ENCODE peak calls at places on chromosomes 6 and 20, in five cellular contexts. X is PC-9, R is cardiac muscle cell, F is gastrocnemius medialis, N is kidney. U is an unnamed sample.

GRCh38 chr20:45983279-45983743 is 11.3 kb upstream of the ZNF335 start:
- DNase-seq in X (no peak), R (no peak), F (no peak), N (peak), U (no peak)

GRCh38 chr20:22775671-22776139 is 191.3 kb upstream of the FOXA2 start:
- DNase-seq in X (peak), R (no peak), F (no peak), N (no peak), U (no peak)

GRCh38 chr20:61985096-61985495 is 80.6 kb downstream of the TAF4 start:
- DNase-seq in X (no peak), R (no peak), F (no peak), N (no peak), U (no peak)

GRCh38 chr6:21953831-21954801 is 342.7 kb downstream of the PRL start:
- DNase-seq in X (no peak), R (peak), F (no peak), N (no peak), U (no peak)

GRCh38 chr6:104548297-104548696 is 311.4 kb downstream of the HACE1 start:
- DNase-seq in X (no peak), R (no peak), F (no peak), N (no peak), U (no peak)

GRCh38 chr6:35359744-35360348 is 17.5 kb downstream of the PPARD start:
- DNase-seq in X (peak), R (peak), F (no peak), N (peak), U (peak)

GRCh38 chr20:58447733-58448391 is 58.8 kb downstream of the VAPB start:
- DNase-seq in X (no peak), R (peak), F (peak), N (no peak), U (peak)

GRCh38 chr20:54869765-54870164 is 394.4 kb downstream of the DOK5 start:
- DNase-seq in X (no peak), R (no peak), F (no peak), N (no peak), U (no peak)

GRCh38 chr6:106724848-106725247 is 95.5 kb downstream of the QRSL1 start:
- DNase-seq in X (no peak), R (no peak), F (peak), N (no peak), U (no peak)

GRCh38 chr6:151502499-151502898 is 8.7 kb downstream of the CCDC170 start:
- DNase-seq in X (peak), R (no peak), F (no peak), N (no peak), U (no peak)

GRCh38 chr20:52888096-52888495 is 84.1 kb upstream of the TSHZ2 start:
- DNase-seq in X (no peak), R (no peak), F (no peak), N (no peak), U (no peak)

DNA sequence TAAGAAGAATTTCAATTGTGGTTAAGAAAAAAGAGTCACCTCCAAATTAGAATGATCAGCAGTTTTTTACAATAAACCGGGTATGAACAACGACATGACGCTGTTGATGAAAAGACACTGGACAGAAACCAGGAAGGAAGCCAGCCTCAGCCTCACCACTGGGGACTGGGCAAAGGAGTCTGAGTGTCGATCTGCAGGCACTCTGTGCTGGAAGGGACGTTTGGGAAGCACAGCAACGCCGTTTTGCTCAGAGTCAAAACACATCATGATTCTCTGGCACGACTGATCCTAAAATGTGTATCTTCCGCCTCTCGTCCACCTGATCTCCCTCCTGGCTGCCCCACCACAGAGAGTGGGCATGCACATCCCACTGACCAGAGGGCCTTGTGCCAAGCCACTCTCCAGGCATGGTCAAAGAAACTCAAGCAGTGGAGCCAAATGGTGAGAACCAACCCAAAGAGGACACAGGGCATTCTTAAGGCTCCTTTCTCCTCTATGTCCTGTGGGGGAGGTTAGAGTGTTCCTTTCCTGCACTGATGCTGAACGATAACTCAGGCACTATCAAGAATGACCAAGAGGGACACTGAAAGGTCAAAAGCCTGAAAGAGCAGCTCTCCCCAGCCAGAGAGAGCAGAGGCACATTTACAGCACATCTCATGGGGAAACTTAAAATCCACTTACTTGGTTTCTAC is 68.8 kb downstream of the AGPAT4 start:
- DNase-seq in X (no peak), R (no peak), F (no peak), N (no peak), U (no peak)
- H3K27ac ChIP-seq in X (no peak), R (no peak), F (no peak), N (no peak), U (no peak)

DNA sequence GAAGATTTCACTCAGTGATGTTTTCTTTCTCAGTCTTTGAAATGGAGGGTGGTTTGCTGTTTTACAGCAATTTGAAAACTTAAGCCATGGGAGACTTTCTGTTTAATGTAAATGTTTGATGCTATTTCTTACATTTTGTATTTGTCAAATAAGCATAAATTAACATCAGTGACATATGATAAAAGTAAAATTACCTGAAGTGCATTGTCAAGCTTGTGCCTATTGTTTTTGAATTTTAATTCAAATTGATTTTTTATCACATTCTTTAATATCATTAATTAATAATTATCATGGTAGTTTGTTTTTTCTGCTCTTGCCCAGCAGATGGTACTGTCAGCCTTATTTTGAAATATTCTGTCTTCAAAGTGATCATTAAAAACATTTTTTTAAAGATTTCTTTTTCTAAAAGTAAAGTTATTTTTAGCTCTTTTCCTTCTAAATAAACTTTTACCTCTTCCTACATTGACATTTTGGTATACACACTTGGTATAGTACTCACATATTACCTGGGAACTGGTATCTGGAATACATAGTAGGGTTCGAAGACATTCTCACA is 29.1 kb downstream of the L3MBTL3 start:
- DNase-seq in X (no peak), R (no peak), F (no peak), N (no peak), U (no peak)
- TF ChIP-seq CTCF in X (peak), R (no peak), F (no peak), N (no peak), U (no peak)

DNA sequence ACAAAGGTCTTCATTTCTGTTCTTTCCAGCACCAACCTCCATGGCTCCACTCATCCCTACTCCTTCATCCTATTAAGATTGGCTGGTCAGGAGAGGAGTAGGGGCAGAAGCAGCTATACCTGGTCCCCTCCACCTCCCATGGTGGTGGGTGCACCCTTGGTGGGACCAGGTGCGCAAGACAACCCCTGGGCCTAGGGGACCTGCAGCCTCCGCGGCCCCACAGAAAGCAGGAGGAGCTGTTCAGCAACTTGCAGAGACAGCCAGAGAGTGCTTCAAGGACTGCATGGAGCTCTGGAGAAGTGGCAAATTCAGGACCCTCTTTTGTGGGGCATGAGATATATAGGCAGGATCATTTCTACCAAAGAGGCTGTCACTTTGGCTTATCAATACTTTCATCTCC is 9.8 kb downstream of the ULBP2 start:
- DNase-seq in X (no peak), R (no peak), F (no peak), N (no peak), U (no peak)
- H3K27ac ChIP-seq in X (no peak), R (no peak), F (no peak), N (no peak), U (no peak)

GRCh38 chr6:126176266-126176665 is 163.6 kb upstream of the CENPW start:
- DNase-seq in X (peak), R (peak), F (no peak), N (no peak), U (no peak)
- TF ChIP-seq CTCF in X (peak), R (peak), F (no peak), N (no peak), U (no peak)

GRCh38 chr6:37279366-37280134 is 21.6 kb upstream of the TMEM217 start:
- DNase-seq in X (peak), R (no peak), F (peak), N (no peak), U (no peak)
- H3K27ac ChIP-seq in X (peak), R (no peak), F (peak), N (no peak), U (peak)

DNA sequence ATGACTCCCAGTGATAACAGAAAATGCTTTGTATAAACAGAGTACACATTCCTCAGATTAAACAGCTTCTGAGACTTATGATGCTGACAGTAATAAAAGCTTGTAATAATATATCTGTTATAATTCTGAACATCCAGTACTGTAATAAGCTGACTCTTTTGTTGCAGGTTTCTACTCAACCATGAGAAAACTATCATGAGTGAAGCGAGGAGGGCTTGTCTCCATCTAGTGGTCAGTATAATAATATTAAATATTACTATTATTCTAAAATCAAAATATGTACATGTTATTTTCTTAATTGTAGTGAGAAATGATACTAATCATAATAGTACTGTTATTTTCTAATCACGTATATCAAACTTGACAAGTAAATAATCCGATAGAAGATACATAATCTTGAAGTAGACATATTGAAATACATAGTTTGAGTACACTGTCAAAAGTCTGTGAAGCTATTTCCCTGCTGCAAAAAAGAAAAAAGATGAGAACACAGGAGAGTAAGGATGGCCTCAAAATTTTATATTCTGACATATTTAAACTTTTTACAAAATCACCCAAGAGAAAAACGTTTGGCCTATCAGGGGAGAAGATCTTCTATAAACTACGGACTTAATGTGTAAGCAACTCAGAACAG is 183.1 kb downstream of the MOXD1 start:
- DNase-seq in X (no peak), R (peak), F (no peak), N (no peak), U (no peak)
- TF ChIP-seq CTCF in X (peak), R (peak), F (peak), N (peak), U (peak)

GRCh38 chr20:35260426-35260825 is 17.5 kb downstream of the MMP24OS start:
- DNase-seq in X (no peak), R (no peak), F (no peak), N (no peak), U (no peak)
- H3K27ac ChIP-seq in X (no peak), R (peak), F (no peak), N (peak), U (no peak)

GRCh38 chr6:34062156-34062555 is 83.7 kb downstream of the GRM4 start:
- DNase-seq in X (no peak), R (no peak), F (no peak), N (no peak), U (no peak)

GRCh38 chr6:34064675-34065074 is 81.2 kb downstream of the GRM4 start:
- DNase-seq in X (no peak), R (no peak), F (no peak), N (no peak), U (no peak)

GRCh38 chr6:34061348-34061747 is 84.5 kb downstream of the GRM4 start:
- DNase-seq in X (no peak), R (no peak), F (no peak), N (no peak), U (no peak)

GRCh38 chr6:34063641-34064040 is 82.2 kb downstream of the GRM4 start:
- DNase-seq in X (no peak), R (no peak), F (no peak), N (no peak), U (no peak)

DNA sequence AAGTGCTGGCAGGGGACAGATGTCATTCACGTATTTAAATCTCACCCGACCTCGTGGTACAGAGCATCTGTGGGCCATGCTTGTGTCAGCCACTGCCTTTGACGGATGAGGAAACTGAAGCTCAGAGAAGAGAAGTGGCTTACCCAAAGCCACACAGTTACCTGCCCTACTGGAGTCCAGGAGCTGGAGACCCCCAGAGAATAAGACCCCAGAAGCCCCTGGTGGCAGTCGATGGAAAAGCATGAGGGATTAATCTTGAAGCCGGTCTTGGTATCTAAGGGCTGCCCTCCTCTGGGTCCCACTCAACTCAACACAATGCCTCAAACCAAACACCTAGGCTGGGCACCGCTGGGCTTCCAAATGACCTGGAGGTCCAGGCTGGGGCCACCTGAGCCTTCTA is 83.1 kb downstream of the GRM4 start:
- DNase-seq in X (no peak), R (no peak), F (no peak), N (no peak), U (no peak)
- TF ChIP-seq CTCF in X (peak), R (no peak), F (no peak), N (no peak), U (no peak)

DNA sequence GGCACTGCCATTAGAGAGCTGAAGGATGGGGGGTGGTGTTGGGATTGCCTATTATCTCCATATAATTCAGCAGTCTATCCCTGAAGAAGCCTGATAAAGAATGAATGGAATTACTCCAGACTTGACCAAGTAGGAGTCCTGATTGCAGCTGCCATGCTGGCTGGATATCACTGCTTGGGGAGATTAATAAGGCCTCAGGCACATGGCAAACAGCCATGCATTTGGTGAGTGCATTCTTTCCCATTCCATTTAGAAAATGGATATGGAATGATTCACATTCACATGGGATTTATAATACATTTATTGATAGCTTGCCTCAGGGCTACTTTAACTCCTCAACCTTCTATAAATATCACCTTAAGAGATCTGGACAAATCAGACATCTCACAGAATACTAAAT is 49.6 kb upstream of the HLA-A start:
- DNase-seq in X (no peak), R (no peak), F (no peak), N (no peak), U (no peak)
- H3K27ac ChIP-seq in X (no peak), R (no peak), F (no peak), N (no peak), U (no peak)

U was measured in adrenal gland.